ENCODE peak calls at places on chromosomes 6 and 20, in nine cellular contexts. G, B, P, O, M, W, I, V and X are unnamed samples.

GRCh38 chr6:5054427-5054873 is 30.7 kb upstream of the PPP1R3G start:
- DNase-seq in G (no peak), B (no peak), P (no peak), O (no peak), M (no peak), W (no peak), I (no peak), V (no peak), X (no peak)

GRCh38 chr6:8548979-8549378 is 113.6 kb upstream of the SLC35B3 start:
- DNase-seq in G (no peak), B (no peak), P (no peak), O (no peak), M (no peak), W (no peak), I (no peak), V (no peak), X (no peak)

GRCh38 chr20:44016525-44016924 is 101.9 kb downstream of the TOX2 start:
- DNase-seq in G (no peak), B (no peak), P (no peak), O (no peak), M (no peak), W (no peak), I (no peak), V (no peak), X (no peak)

GRCh38 chr6:123926000-123926399 is 122.3 kb downstream of the NKAIN2 start:
- DNase-seq in G (no peak), B (no peak), P (no peak), O (no peak), M (no peak), W (no peak), I (no peak), V (no peak), X (no peak)

GRCh38 chr20:34708621-34709043 is 4.5 kb downstream of the TP53INP2 start:
- DNase-seq in G (no peak), B (peak; percentile 39), P (peak; percentile 72), O (peak; percentile 48), M (peak; percentile 79), W (peak; percentile 88), I (no peak), V (no peak), X (no peak)

GRCh38 chr6:26660096-26660425 is 515 bp upstream of the ZNF322 start:
- DNase-seq in G (no peak), B (no peak), P (no peak), O (no peak), M (no peak), W (no peak), I (no peak), V (no peak), X (no peak)

GRCh38 chr20:10414982-10415650 is 18.9 kb downstream of the MKKS start:
- DNase-seq in G (no peak), B (no peak), P (no peak), O (no peak), M (no peak), W (no peak), I (no peak), V (no peak), X (no peak)

GRCh38 chr6:160391419-160392116 is 43.4 kb downstream of the SLC22A3 start:
- DNase-seq in G (peak; percentile 82), B (no peak), P (peak; percentile 33), O (no peak), M (peak; percentile 77), W (no peak), I (no peak), V (no peak), X (no peak)

GRCh38 chr6:330948-331347 is 38.7 kb downstream of the DUSP22 start:
- DNase-seq in G (no peak), B (no peak), P (no peak), O (no peak), M (peak; percentile 34), W (no peak), I (no peak), V (no peak), X (no peak)

GRCh38 chr6:100468966-100469859 is 4.5 kb upstream of the SIM1 start:
- DNase-seq in G (no peak), B (no peak), P (no peak), O (no peak), M (no peak), W (no peak), I (no peak), V (no peak), X (no peak)

GRCh38 chr6:37785688-37786270 is 33.7 kb upstream of the ZFAND3 start:
- DNase-seq in G (no peak), B (no peak), P (no peak), O (no peak), M (no peak), W (no peak), I (no peak), V (no peak), X (no peak)

GRCh38 chr6:158958504-158959386 is 41.3 kb downstream of the RSPH3 start:
- DNase-seq in G (no peak), B (no peak), P (peak; percentile 21), O (no peak), M (no peak), W (no peak), I (no peak), V (no peak), X (no peak)

GRCh38 chr6:80006541-80006940 is 2.1 kb downstream of the TTK start:
- DNase-seq in G (no peak), B (no peak), P (no peak), O (no peak), M (no peak), W (no peak), I (no peak), V (no peak), X (no peak)

GRCh38 chr6:79544939-79545450 is 7.8 kb upstream of the LCA5 start:
- DNase-seq in G (peak; percentile 97), B (peak; percentile 86), P (peak; percentile 53), O (peak; percentile 31), M (peak; percentile 88), W (no peak), I (peak; percentile 74), V (peak; percentile 66), X (no peak)

GRCh38 chr6:5936140-5936539 is 70.6 kb downstream of the NRN1 start:
- DNase-seq in G (no peak), B (no peak), P (no peak), O (no peak), M (no peak), W (no peak), I (no peak), V (no peak), X (no peak)

GRCh38 chr6:95091823-95092436 is 485.4 kb upstream of the MANEA start:
- DNase-seq in G (peak; percentile 57), B (no peak), P (no peak), O (no peak), M (no peak), W (no peak), I (no peak), V (no peak), X (no peak)

DNA sequence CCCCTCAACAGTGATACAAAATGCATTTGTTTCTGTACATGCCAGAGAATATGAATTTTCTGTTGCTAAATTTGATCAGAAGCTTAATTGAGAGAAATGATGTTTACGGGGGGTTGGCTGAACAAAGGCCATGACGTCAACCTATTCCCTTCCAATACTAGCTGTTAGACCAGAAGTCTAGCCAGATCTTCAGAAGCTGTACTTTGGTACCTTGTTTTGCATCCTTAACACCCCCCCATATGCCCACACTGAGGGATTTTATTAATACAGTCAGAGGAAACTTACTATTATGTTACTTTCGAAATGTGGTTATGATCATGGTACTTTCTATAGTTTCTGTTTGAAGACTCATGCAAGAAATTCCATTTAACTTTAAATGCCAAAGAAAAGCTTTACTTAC is 3.1 kb downstream of the NCOA7 start:
- DNase-seq in G (no peak), B (no peak), P (no peak), O (no peak), M (no peak), W (no peak), I (no peak), V (no peak), X (no peak)
- H3K4me3 ChIP-seq in G (no peak overlapping the region), B (no peak overlapping the region), P (no peak overlapping the region), O (no peak overlapping the region), M (no peak overlapping the region), W (no peak overlapping the region), I (peak overlapping the region; percentile 91), V (no peak overlapping the region), X (no peak overlapping the region)

GRCh38 chr6:87979737-87980136 is 67.9 kb upstream of the SPACA1 start:
- DNase-seq in G (no peak), B (no peak), P (no peak), O (no peak), M (no peak), W (no peak), I (no peak), V (no peak), X (no peak)
- H3K27ac ChIP-seq in G (no peak overlapping the region), B (no peak overlapping the region), P (no peak overlapping the region), O (no peak overlapping the region), M (no peak overlapping the region), W (no peak overlapping the region), I (no peak overlapping the region), V (no peak overlapping the region), X (no peak overlapping the region)

GRCh38 chr6:155418017-155418749 is 37.5 kb downstream of the NOX3 start:
- DNase-seq in G (no peak), B (no peak), P (peak; percentile 14), O (no peak), M (no peak), W (no peak), I (peak; percentile 68), V (no peak), X (peak; percentile 50)
- TF ChIP-seq POLR2AphosphoS5 in G (no peak), B (no peak), P (no peak), O (no peak), M (no peak), W (no peak), I (no peak), V (no peak), X (no peak)

GRCh38 chr20:40688129-40689099 is 622 bp downstream of the MAFB start:
- DNase-seq in G (no peak), B (no peak), P (no peak), O (no peak), M (no peak), W (no peak), I (no peak), V (no peak), X (no peak)

GRCh38 chr20:40686434-40686882 is 2.6 kb downstream of the MAFB start:
- DNase-seq in G (no peak), B (no peak), P (no peak), O (no peak), M (no peak), W (no peak), I (no peak), V (no peak), X (no peak)

GRCh38 chr20:40687384-40688128 is 1.5 kb downstream of the MAFB start:
- DNase-seq in G (no peak), B (peak; percentile 81), P (no peak), O (peak; percentile 48), M (no peak), W (peak; percentile 83), I (no peak), V (peak; percentile 78), X (no peak)

GRCh38 chr20:40685349-40685748 is 3.7 kb downstream of the MAFB start:
- DNase-seq in G (no peak), B (no peak), P (no peak), O (no peak), M (no peak), W (no peak), I (no peak), V (no peak), X (no peak)

DNA sequence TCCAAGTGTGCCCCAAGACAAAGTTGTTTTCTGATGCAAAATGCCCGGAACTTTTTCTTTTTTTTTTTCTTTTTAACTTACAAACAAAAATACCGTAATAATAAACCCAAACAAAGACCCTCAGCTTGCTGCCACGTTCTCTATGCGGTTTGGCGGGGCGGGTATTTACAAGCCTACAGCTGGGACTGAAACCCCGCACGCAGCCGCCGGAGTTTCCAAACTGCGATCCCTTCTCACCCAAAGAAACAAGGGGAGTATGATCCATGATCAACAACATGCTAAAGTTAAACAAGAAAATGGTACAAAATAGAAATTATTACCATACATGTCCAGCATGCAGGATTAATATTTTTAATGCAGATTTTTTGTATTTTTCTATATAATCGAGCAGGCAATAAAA is 2.1 kb downstream of the MAFB start:
- DNase-seq in G (no peak), B (no peak), P (no peak), O (no peak), M (no peak), W (no peak), I (no peak), V (no peak), X (no peak)
- H3K4me3 ChIP-seq in G (no peak overlapping the region), B (peak overlapping the region; percentile 74), P (peak overlapping the region; percentile 66), O (peak overlapping the region; percentile 77), M (peak overlapping the region; percentile 62), W (peak overlapping the region; percentile 57), I (no peak overlapping the region), V (peak overlapping the region; percentile 92), X (peak overlapping the region; percentile 31)